ENCODE peak calls at places on chromosomes 11 and 22, in four cellular contexts. One of them, this sample, is unnamed.

GRCh38 chr11:64303109-64304031 is 2.0 kb upstream of the ESRRA start:
- DNase-seq in GM12878: no peak
- DNase-seq in IMR-90: no peak
- DNase-seq in K562: no peak
- DNase-seq in this sample: no peak

GRCh38 chr22:38776086-38776485 is 17.9 kb downstream of the DNAL4 start:
- DNase-seq in GM12878: no peak
- DNase-seq in IMR-90: no peak
- DNase-seq in K562: no peak
- DNase-seq in this sample: no peak

GRCh38 chr22:29039148-29039547 is 22.5 kb downstream of the C22orf31 start:
- DNase-seq in GM12878: no peak
- DNase-seq in IMR-90: no peak
- DNase-seq in K562: no peak
- DNase-seq in this sample: no peak

GRCh38 chr11:36500315-36500721 is 9.8 kb downstream of the TRAF6 start:
- DNase-seq in GM12878: no peak
- DNase-seq in IMR-90: peak
- DNase-seq in K562: peak
- DNase-seq in this sample: no peak

GRCh38 chr11:45877221-45877620 is 8.2 kb upstream of the MAPK8IP1 start:
- DNase-seq in GM12878: no peak
- DNase-seq in IMR-90: no peak
- DNase-seq in K562: no peak
- DNase-seq in this sample: no peak

GRCh38 chr11:60978546-60979380 is 7.3 kb downstream of the CD6 start:
- DNase-seq in GM12878: peak
- DNase-seq in IMR-90: no peak
- DNase-seq in K562: no peak
- DNase-seq in this sample: no peak

GRCh38 chr11:2681408-2682145 is 18.2 kb downstream of the KCNQ1OT1 start:
- DNase-seq in GM12878: no peak
- DNase-seq in IMR-90: no peak
- DNase-seq in K562: peak
- DNase-seq in this sample: no peak

GRCh38 chr11:46725338-46726205 is 6.6 kb downstream of the F2 start:
- DNase-seq in GM12878: no peak
- DNase-seq in IMR-90: no peak
- DNase-seq in K562: no peak
- DNase-seq in this sample: no peak

GRCh38 chr11:118790357-118791014 is 478 bp downstream of the DDX6 start:
- DNase-seq in GM12878: peak
- DNase-seq in IMR-90: peak
- DNase-seq in K562: peak
- DNase-seq in this sample: no peak

GRCh38 chr22:44746836-44747519 is 5.4 kb upstream of the ARHGAP8 start:
- DNase-seq in GM12878: no peak
- DNase-seq in IMR-90: peak
- DNase-seq in K562: no peak
- DNase-seq in this sample: no peak

GRCh38 chr22:37267661-37268413 is 14.5 kb upstream of the CYTH4 start:
- DNase-seq in GM12878: no peak
- DNase-seq in IMR-90: peak
- DNase-seq in K562: no peak
- DNase-seq in this sample: no peak

GRCh38 chr11:64878223-64878493 is 263 bp downstream of the EHD1 start:
- DNase-seq in GM12878: no peak
- DNase-seq in IMR-90: no peak
- DNase-seq in K562: no peak
- DNase-seq in this sample: no peak

GRCh38 chr11:132718711-132719641 is 813.3 kb downstream of the OPCML start:
- DNase-seq in GM12878: no peak
- DNase-seq in IMR-90: peak
- DNase-seq in K562: no peak
- DNase-seq in this sample: no peak

GRCh38 chr11:90476442-90477007 is 253.7 kb upstream of the CHORDC1 start:
- DNase-seq in GM12878: peak
- DNase-seq in IMR-90: peak
- DNase-seq in K562: peak
- DNase-seq in this sample: no peak

GRCh38 chr11:6320411-6321207 is at the start of gene CAVIN3:
- DNase-seq in GM12878: peak
- DNase-seq in IMR-90: peak
- DNase-seq in K562: peak
- DNase-seq in this sample: peak

GRCh38 chr22:45334068-45334467 is 24.3 kb downstream of the FAM118A start:
- DNase-seq in GM12878: no peak
- DNase-seq in IMR-90: no peak
- DNase-seq in K562: no peak
- DNase-seq in this sample: no peak

GRCh38 chr22:19477321-19478085 is 1.5 kb downstream of the UFD1 start:
- DNase-seq in GM12878: no peak
- DNase-seq in IMR-90: peak
- DNase-seq in K562: peak
- DNase-seq in this sample: no peak

GRCh38 chr11:92962444-92962843 is 7.0 kb upstream of the MTNR1B start:
- DNase-seq in GM12878: no peak
- DNase-seq in IMR-90: no peak
- DNase-seq in K562: no peak
- DNase-seq in this sample: no peak

GRCh38 chr11:48148749-48149148 is 67.9 kb upstream of the OR4B1 start:
- DNase-seq in GM12878: no peak
- DNase-seq in IMR-90: no peak
- DNase-seq in K562: no peak
- DNase-seq in this sample: no peak

GRCh38 chr11:27656806-27657483 is 43.3 kb downstream of the BDNF start:
- DNase-seq in GM12878: no peak
- DNase-seq in IMR-90: no peak
- DNase-seq in K562: no peak
- DNase-seq in this sample: no peak

GRCh38 chr22:45285431-45286058 is 796 bp downstream of the UPK3A start:
- DNase-seq in GM12878: no peak
- DNase-seq in IMR-90: no peak
- DNase-seq in K562: peak
- DNase-seq in this sample: peak

GRCh38 chr22:20204821-20205220 is 54.0 kb upstream of the CCDC188 start:
- DNase-seq in GM12878: no peak
- DNase-seq in IMR-90: no peak
- DNase-seq in K562: no peak
- DNase-seq in this sample: no peak

GRCh38 chr11:72223615-72224586 is 666 bp upstream of the INPPL1 start:
- DNase-seq in GM12878: no peak
- DNase-seq in IMR-90: peak
- DNase-seq in K562: peak
- DNase-seq in this sample: no peak

GRCh38 chr11:72225411-72225951 is 914 bp downstream of the INPPL1 start:
- DNase-seq in GM12878: no peak
- DNase-seq in IMR-90: no peak
- DNase-seq in K562: peak
- DNase-seq in this sample: no peak

GRCh38 chr11:72222907-72223614 is 1.5 kb upstream of the INPPL1 start:
- DNase-seq in GM12878: peak
- DNase-seq in IMR-90: peak
- DNase-seq in K562: peak
- DNase-seq in this sample: peak

GRCh38 chr11:72226701-72227100 is 2.1 kb downstream of the INPPL1 start:
- DNase-seq in GM12878: no peak
- DNase-seq in IMR-90: no peak
- DNase-seq in K562: no peak
- DNase-seq in this sample: peak

GRCh38 chr11:72224587-72225410 is at the start of gene INPPL1:
- DNase-seq in GM12878: no peak
- DNase-seq in IMR-90: no peak
- DNase-seq in K562: peak
- DNase-seq in this sample: no peak
- TF ChIP-seq CHD1 in GM12878: no peak
- TF ChIP-seq CHD1 in IMR-90: no peak
- TF ChIP-seq CHD1 in K562: peak
- TF ChIP-seq CHD1 in this sample: no peak

DNA sequence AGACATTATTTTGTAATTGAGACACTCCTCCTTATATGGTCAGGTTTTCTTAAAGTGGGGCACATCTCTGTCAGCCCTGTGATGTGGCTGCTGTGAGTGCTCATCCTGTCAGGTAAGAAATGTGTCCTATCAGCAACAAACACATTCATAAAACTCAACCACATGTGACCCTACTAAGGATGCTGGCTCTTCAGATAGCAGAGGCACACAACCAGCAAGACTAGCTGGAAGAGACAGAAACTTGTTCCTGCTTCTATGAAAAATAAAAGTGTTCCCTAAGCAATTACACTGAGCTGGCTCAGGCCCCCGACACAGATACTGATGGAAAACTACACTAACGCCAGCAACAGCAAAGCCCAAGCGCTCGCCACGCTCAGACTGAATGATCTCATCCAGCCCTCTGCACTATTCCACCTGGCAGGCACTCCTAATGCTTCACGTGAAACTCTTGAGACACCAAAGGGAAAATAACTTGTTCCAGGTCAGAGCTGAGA is 49.8 kb upstream of the CYP2D6 start:
- DNase-seq in GM12878: no peak
- DNase-seq in IMR-90: peak
- DNase-seq in K562: peak
- DNase-seq in this sample: no peak
- TF ChIP-seq USF2 in GM12878: no peak
- TF ChIP-seq USF2 in IMR-90: no peak
- TF ChIP-seq USF2 in K562: no peak
- TF ChIP-seq USF2 in this sample: no peak

DNA sequence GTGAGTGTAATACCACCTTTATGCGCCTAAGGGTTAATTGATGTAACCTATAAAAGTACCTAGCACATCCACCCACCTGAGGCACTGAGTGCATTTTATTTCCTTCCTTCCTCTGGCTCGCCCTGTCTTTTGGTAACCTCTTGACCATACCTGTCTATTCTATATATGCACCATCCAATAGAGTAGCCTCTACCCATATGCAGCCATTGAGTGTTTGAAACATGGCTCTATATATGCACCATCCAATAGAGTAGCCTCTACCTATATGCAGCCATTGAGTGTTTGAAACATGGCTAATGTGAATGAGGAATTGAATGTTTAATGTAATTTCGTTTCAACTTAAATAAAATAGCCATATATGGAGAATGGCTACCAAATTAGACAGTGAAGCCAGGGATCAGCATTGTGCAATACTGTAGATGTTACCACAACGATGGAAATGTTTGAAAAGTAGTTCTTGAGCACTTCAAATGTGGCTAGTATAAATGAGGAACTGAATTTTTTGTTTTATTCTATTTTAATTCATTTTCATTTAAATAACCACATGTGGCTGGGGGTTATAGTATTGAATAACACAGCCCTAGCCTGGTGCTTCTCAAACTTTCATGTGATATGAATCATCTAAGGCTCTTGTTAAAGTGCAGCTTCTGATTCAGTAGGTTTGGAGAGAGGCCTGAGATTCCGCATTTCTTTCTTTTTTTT is 33.8 kb downstream of the SLC35F2 start:
- DNase-seq in GM12878: no peak
- DNase-seq in IMR-90: peak
- DNase-seq in K562: no peak
- DNase-seq in this sample: no peak
- TF ChIP-seq CHD1 in GM12878: no peak
- TF ChIP-seq CHD1 in IMR-90: no peak
- TF ChIP-seq CHD1 in K562: no peak
- TF ChIP-seq CHD1 in this sample: no peak

DNA sequence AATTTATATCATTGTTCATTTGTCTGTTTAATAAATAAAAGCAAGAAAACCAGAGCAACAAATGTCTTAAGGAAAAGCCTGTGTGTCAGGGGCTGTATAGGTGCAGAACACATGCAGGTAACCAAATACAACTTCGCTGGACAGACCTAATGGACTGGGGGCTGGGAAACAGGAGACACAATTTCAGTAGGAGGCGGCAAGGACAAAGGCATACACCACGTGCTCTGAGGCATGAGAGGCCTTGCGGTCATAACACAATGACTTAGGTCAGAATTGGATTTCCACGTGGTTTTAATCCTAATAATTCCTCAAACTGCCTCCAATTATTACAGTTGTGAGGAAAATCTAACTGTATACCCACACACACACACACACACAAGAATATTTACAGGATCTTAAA is 8.7 kb upstream of the GLB1L3 start:
- DNase-seq in GM12878: no peak
- DNase-seq in IMR-90: no peak
- DNase-seq in K562: no peak
- DNase-seq in this sample: no peak
- TF ChIP-seq USF2 in GM12878: no peak
- TF ChIP-seq USF2 in IMR-90: no peak
- TF ChIP-seq USF2 in K562: no peak
- TF ChIP-seq USF2 in this sample: no peak

GRCh38 chr11:73570415-73571114 is 27.3 kb downstream of the FAM168A start:
- DNase-seq in GM12878: no peak
- DNase-seq in IMR-90: peak
- DNase-seq in K562: no peak
- DNase-seq in this sample: no peak
- TF ChIP-seq CHD1 in GM12878: no peak
- TF ChIP-seq CHD1 in IMR-90: no peak
- TF ChIP-seq CHD1 in K562: no peak
- TF ChIP-seq CHD1 in this sample: no peak

DNA sequence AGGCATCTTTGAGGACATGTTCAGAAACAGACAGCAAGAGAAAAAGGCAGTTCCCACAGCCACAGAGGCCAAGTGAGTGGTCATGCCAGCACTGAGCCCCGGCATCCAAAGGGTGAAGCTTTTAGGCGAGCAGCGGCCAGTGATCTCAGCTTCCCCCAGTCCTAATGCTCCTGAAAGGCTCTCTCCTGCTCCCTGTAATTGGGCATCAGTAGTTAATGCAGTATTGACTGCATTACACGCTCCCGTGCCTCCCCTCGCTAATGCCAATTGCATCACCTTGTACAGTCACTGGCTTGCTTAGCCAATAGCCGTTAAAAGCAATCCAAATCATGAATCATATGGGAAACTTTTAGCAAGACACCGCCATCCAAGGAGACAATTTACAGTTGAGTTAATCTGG is 4.9 kb downstream of the LMO1 start:
- DNase-seq in GM12878: no peak
- DNase-seq in IMR-90: peak
- DNase-seq in K562: no peak
- DNase-seq in this sample: peak
- TF ChIP-seq USF2 in GM12878: no peak
- TF ChIP-seq USF2 in IMR-90: no peak
- TF ChIP-seq USF2 in K562: no peak
- TF ChIP-seq USF2 in this sample: no peak

GRCh38 chr11:44759743-44760476 is 33.1 kb downstream of the TSPAN18 start:
- DNase-seq in GM12878: no peak
- DNase-seq in IMR-90: no peak
- DNase-seq in K562: no peak
- DNase-seq in this sample: no peak
- TF ChIP-seq CHD1 in GM12878: no peak
- TF ChIP-seq CHD1 in IMR-90: no peak
- TF ChIP-seq CHD1 in K562: no peak
- TF ChIP-seq CHD1 in this sample: no peak

DNA sequence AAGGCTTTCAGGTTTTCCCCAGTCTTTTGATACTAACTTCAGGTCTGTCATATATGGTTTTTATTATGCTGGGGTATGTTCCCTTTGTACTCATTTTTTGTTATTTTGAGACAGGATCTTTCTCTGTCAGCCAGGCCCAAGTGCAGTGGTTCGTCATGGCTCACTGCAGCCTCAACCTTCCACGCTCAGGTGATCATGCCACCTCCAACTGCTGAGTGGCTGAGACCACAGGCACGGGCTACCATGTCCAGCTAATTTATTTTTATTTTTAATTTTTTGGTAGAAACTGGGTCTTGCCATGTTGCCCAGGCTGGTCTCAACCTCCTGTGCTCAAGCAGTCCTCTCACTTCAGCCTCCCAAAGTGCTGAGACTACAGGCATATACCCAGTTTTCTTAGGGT is 50.6 kb upstream of the PDGFD start:
- DNase-seq in GM12878: no peak
- DNase-seq in IMR-90: no peak
- DNase-seq in K562: no peak
- DNase-seq in this sample: no peak
- TF ChIP-seq USF2 in GM12878: no peak
- TF ChIP-seq USF2 in IMR-90: no peak
- TF ChIP-seq USF2 in K562: no peak
- TF ChIP-seq USF2 in this sample: no peak